ENCODE peak calls at places on chromosome 3, in five cellular contexts. T is A549; A is activated CD8-positive, alpha-beta T cell treated with anti-CD3 and anti-CD28 coated beads for 36 hours; E is PC-3; U is IMR-90. W is an unnamed sample.
A peak's percentile ranks its signal among the peaks of the same experiment; 100 is the strongest.

GRCh38 chr3:124434176-124434575 is 296.1 kb upstream of the UMPS start:
- DNase-seq in T (no peak), A (no peak), E (no peak), U (no peak), W (no peak)

GRCh38 chr3:195760345-195760983 is 39.7 kb downstream of the MUC20 start:
- DNase-seq in T (no peak), A (peak; percentile 1), E (no peak), U (no peak), W (no peak)

GRCh38 chr3:142489572-142490323 is 41.9 kb upstream of the XRN1 start:
- DNase-seq in T (peak; percentile 46), A (no peak), E (peak; percentile 92), U (peak; percentile 9), W (no peak)

GRCh38 chr3:48352546-48352945 is 19.1 kb upstream of the SPINK8 start:
- DNase-seq in T (no peak), A (no peak), E (no peak), U (no peak), W (no peak)

GRCh38 chr3:171115667-171116066 is 89.1 kb upstream of the SLC2A2 start:
- DNase-seq in T (no peak), A (no peak), E (no peak), U (no peak), W (no peak)

GRCh38 chr3:112132088-112132487 is 960 bp downstream of the GCSAM start:
- DNase-seq in T (no peak), A (no peak), E (no peak), U (no peak), W (no peak)

GRCh38 chr3:146184616-146185015 is 23.6 kb upstream of the PLOD2 start:
- DNase-seq in T (peak; percentile 44), A (no peak), E (peak; percentile 94), U (peak; percentile 45), W (no peak)

GRCh38 chr3:21486381-21486935 is 264.6 kb downstream of the ZNF385D start:
- DNase-seq in T (no peak), A (no peak), E (peak; percentile 40), U (peak; percentile 13), W (no peak)

GRCh38 chr3:136050250-136050649 is 84.7 kb downstream of the PPP2R3A start:
- DNase-seq in T (no peak), A (no peak), E (no peak), U (no peak), W (no peak)

GRCh38 chr3:48503406-48504050 is 446 bp downstream of the SHISA5 start:
- DNase-seq in T (no peak), A (peak; percentile 37), E (peak; percentile 55), U (peak; percentile 42), W (no peak)

GRCh38 chr3:178152010-178152409 is 384.2 kb upstream of the KCNMB2 start:
- DNase-seq in T (peak; percentile 0), A (no peak), E (peak; percentile 23), U (no peak), W (no peak)

GRCh38 chr3:29099296-29099695 is 181.6 kb upstream of the RBMS3 start:
- DNase-seq in T (no peak), A (no peak), E (no peak), U (peak; percentile 10), W (no peak)

GRCh38 chr3:45486136-45486535 is 97.8 kb downstream of the LARS2 start:
- DNase-seq in T (no peak), A (no peak), E (no peak), U (peak; percentile 35), W (no peak)

GRCh38 chr3:102089904-102090492 is 240.7 kb downstream of the NFKBIZ start:
- DNase-seq in T (peak; percentile 91), A (no peak), E (peak; percentile 89), U (peak; percentile 98), W (no peak)

GRCh38 chr3:190038050-190038631 is 82.6 kb downstream of the P3H2 start:
- DNase-seq in T (peak; percentile 78), A (no peak), E (peak; percentile 72), U (peak; percentile 88), W (no peak)

GRCh38 chr3:189304465-189305341 is 132.9 kb downstream of the TPRG1 start:
- DNase-seq in T (peak; percentile 95), A (no peak), E (peak; percentile 99), U (no peak), W (no peak)

GRCh38 chr3:123096701-123097100 is 29.9 kb downstream of the PDIA5 start:
- DNase-seq in T (no peak), A (no peak), E (no peak), U (peak; percentile 75), W (no peak)

GRCh38 chr3:12288466-12289129 is at the start of gene PPARG:
- DNase-seq in T (peak; percentile 84), A (peak; percentile 41), E (peak; percentile 94), U (no peak), W (no peak)

GRCh38 chr3:101978348-101978747 is 129.0 kb downstream of the NFKBIZ start:
- DNase-seq in T (no peak), A (no peak), E (no peak), U (no peak), W (no peak)

GRCh38 chr3:148791296-148791695 is 36.3 kb upstream of the CPB1 start:
- DNase-seq in T (no peak), A (no peak), E (no peak), U (no peak), W (no peak)

GRCh38 chr3:195692781-195693427 is 27.9 kb upstream of the MUC20 start:
- DNase-seq in T (no peak), A (no peak), E (no peak), U (peak; percentile 52), W (no peak)

GRCh38 chr3:46917257-46917656 is 39.7 kb downstream of the PTH1R start:
- DNase-seq in T (no peak), A (no peak), E (no peak), U (no peak), W (no peak)

GRCh38 chr3:194296832-194297666 is 54.1 kb downstream of the CPN2 start:
- DNase-seq in T (no peak), A (no peak), E (no peak), U (no peak), W (no peak)

GRCh38 chr3:73827658-73828313 is 203.0 kb upstream of the PDZRN3 start:
- DNase-seq in T (no peak), A (no peak), E (no peak), U (peak; percentile 37), W (no peak)

GRCh38 chr3:72299321-72299802 is 514.4 kb upstream of the PROK2 start:
- DNase-seq in T (no peak), A (no peak), E (peak; percentile 46), U (peak; percentile 59), W (no peak)

GRCh38 chr3:148540266-148540665 is 157.4 kb upstream of the AGTR1 start:
- DNase-seq in T (no peak), A (no peak), E (no peak), U (no peak), W (no peak)

GRCh38 chr3:186841637-186842036 is 873 bp upstream of the ADIPOQ start:
- DNase-seq in T (no peak), A (no peak), E (peak; percentile 43), U (no peak), W (no peak)

GRCh38 chr3:47159153-47159552 is 4.8 kb downstream of the SETD2 start:
- DNase-seq in T (no peak), A (no peak), E (no peak), U (no peak), W (no peak)

GRCh38 chr3:119098620-119099222 is 47.2 kb upstream of the TEX55 start:
- DNase-seq in T (peak; percentile 53), A (peak; percentile 3), E (peak; percentile 81), U (peak; percentile 40), W (no peak)

GRCh38 chr3:190883973-190884832 is 21.7 kb upstream of the GMNC start:
- DNase-seq in T (peak; percentile 54), A (peak; percentile 51), E (peak; percentile 88), U (peak; percentile 66), W (no peak)

GRCh38 chr3:56955551-56956131 is 104.8 kb upstream of the SPATA12 start:
- DNase-seq in T (no peak), A (no peak), E (no peak), U (no peak), W (no peak)

GRCh38 chr3:64639022-64639421 is 48.8 kb downstream of the ADAMTS9 start:
- DNase-seq in T (no peak), A (no peak), E (no peak), U (no peak), W (no peak)

GRCh38 chr3:25781145-25781757 is 2.0 kb downstream of the NGLY1 start:
- DNase-seq in T (no peak), A (no peak), E (no peak), U (no peak), W (no peak)

GRCh38 chr3:72494076-72495000 is 353.9 kb downstream of the SHQ1 start:
- DNase-seq in T (no peak), A (no peak), E (no peak), U (peak; percentile 11), W (no peak)

GRCh38 chr3:8987673-8988655 is 24.7 kb upstream of the RAD18 start:
- DNase-seq in T (peak; percentile 53), A (peak; percentile 79), E (peak; percentile 75), U (peak; percentile 40), W (no peak)

GRCh38 chr3:111895079-111895478 is 36.0 kb downstream of the PHLDB2 start:
- DNase-seq in T (peak; percentile 65), A (no peak), E (peak; percentile 80), U (peak; percentile 76), W (no peak)

GRCh38 chr3:12175137-12175593 is 16.5 kb upstream of the TIMP4 start:
- DNase-seq in T (no peak), A (no peak), E (peak; percentile 83), U (peak; percentile 42), W (no peak)

GRCh38 chr3:161818106-161818505 is 321.5 kb downstream of the OTOL1 start:
- DNase-seq in T (no peak), A (no peak), E (no peak), U (no peak), W (no peak)

GRCh38 chr3:161821591-161821990 is 325.0 kb downstream of the OTOL1 start:
- DNase-seq in T (peak; percentile 3), A (no peak), E (peak; percentile 37), U (no peak), W (no peak)

GRCh38 chr3:161823910-161824309 is 327.3 kb downstream of the OTOL1 start:
- DNase-seq in T (no peak), A (no peak), E (no peak), U (no peak), W (no peak)
- TF ChIP-seq CTCF in T (no peak), A (no peak), E (no peak), U (no peak), W (no peak)

DNA sequence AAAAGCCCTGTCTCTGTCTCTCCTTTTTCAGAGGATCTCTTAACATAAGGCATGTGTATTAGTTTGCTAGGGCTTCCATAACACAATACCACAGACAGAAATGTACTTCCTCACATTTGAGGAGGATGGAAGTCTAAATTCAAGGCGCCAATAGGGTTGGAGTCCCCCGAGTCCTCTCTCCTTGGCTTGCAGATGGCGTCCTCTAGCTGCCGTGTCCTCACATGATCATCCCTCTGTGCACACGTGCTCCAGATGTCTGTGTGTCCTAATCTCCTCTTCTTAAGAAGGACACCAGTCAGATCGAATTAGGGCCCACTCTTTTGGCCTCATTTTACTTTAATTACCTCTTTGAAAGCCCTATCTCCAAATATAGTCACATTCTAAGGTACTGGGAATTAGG is 23.1 kb upstream of the BFSP2 start:
- DNase-seq in T (peak; percentile 6), A (no peak), E (no peak), U (no peak), W (no peak)
- TF ChIP-seq CTCF in T (no peak), A (no peak), E (no peak), U (no peak), W (no peak)

GRCh38 chr3:11170052-11170770 is 15.9 kb downstream of the HRH1 start:
- DNase-seq in T (no peak), A (no peak), E (no peak), U (peak; percentile 68), W (no peak)
- TF ChIP-seq CTCF in T (no peak), A (no peak), E (no peak), U (no peak), W (no peak)

GRCh38 chr3:53350652-53351051 is 3.3 kb upstream of the DCP1A start:
- DNase-seq in T (peak; percentile 67), A (peak; percentile 33), E (peak; percentile 64), U (peak; percentile 18), W (no peak)
- TF ChIP-seq CTCF in T (peak; percentile 44), A (peak; percentile 42), E (peak; percentile 64), U (peak; percentile 37), W (peak; percentile 55)